ENCODE peak calls at places on chromosomes 1 and 21, in seven cellular contexts. One of them, this sample, is unnamed.

GRCh38 chr1:152185544-152186391 is 26.7 kb upstream of the RPTN start:
- DNase-seq in hepatocyte: peak; percentile 60
- DNase-seq in OCI-LY7: peak; percentile 58
- DNase-seq in MG63: peak; percentile 46
- DNase-seq in GM23248: peak; percentile 85
- DNase-seq in H1: no peak
- DNase-seq in astrocyte: peak; percentile 54
- DNase-seq in this sample: no peak

GRCh38 chr1:6027591-6027990 is 18.1 kb upstream of the KCNAB2 start:
- DNase-seq in hepatocyte: no peak
- DNase-seq in OCI-LY7: no peak
- DNase-seq in MG63: no peak
- DNase-seq in GM23248: no peak
- DNase-seq in H1: no peak
- DNase-seq in astrocyte: no peak
- DNase-seq in this sample: no peak

GRCh38 chr1:226650236-226650841 is 88.7 kb downstream of the ITPKB start:
- DNase-seq in hepatocyte: no peak
- DNase-seq in OCI-LY7: peak; percentile 43
- DNase-seq in MG63: no peak
- DNase-seq in GM23248: no peak
- DNase-seq in H1: no peak
- DNase-seq in astrocyte: no peak
- DNase-seq in this sample: no peak

GRCh38 chr1:246727594-246727993 is 3.4 kb downstream of the SCCPDH start:
- DNase-seq in hepatocyte: no peak
- DNase-seq in OCI-LY7: no peak
- DNase-seq in MG63: no peak
- DNase-seq in GM23248: no peak
- DNase-seq in H1: no peak
- DNase-seq in astrocyte: no peak
- DNase-seq in this sample: no peak

GRCh38 chr1:240415532-240415931 is 196.4 kb downstream of the GREM2 start:
- DNase-seq in hepatocyte: no peak
- DNase-seq in OCI-LY7: no peak
- DNase-seq in MG63: no peak
- DNase-seq in GM23248: peak; percentile 42
- DNase-seq in H1: no peak
- DNase-seq in astrocyte: peak; percentile 27
- DNase-seq in this sample: no peak

GRCh38 chr1:167492509-167492910 is 25.8 kb downstream of the CD247 start:
- DNase-seq in hepatocyte: no peak
- DNase-seq in OCI-LY7: no peak
- DNase-seq in MG63: no peak
- DNase-seq in GM23248: no peak
- DNase-seq in H1: no peak
- DNase-seq in astrocyte: no peak
- DNase-seq in this sample: no peak

GRCh38 chr1:15282810-15283474 is 35.9 kb downstream of the FHAD1 start:
- DNase-seq in hepatocyte: no peak
- DNase-seq in OCI-LY7: no peak
- DNase-seq in MG63: peak; percentile 64
- DNase-seq in GM23248: no peak
- DNase-seq in H1: no peak
- DNase-seq in astrocyte: no peak
- DNase-seq in this sample: no peak

GRCh38 chr21:25639922-25640670 is 1.0 kb downstream of the JAM2 start:
- DNase-seq in hepatocyte: peak; percentile 22
- DNase-seq in OCI-LY7: peak; percentile 0
- DNase-seq in MG63: no peak
- DNase-seq in GM23248: peak; percentile 32
- DNase-seq in H1: no peak
- DNase-seq in astrocyte: no peak
- DNase-seq in this sample: no peak

GRCh38 chr1:42052300-42052699 is 100.9 kb upstream of the GUCA2B start:
- DNase-seq in hepatocyte: no peak
- DNase-seq in OCI-LY7: no peak
- DNase-seq in MG63: no peak
- DNase-seq in GM23248: peak; percentile 26
- DNase-seq in H1: no peak
- DNase-seq in astrocyte: no peak
- DNase-seq in this sample: no peak

GRCh38 chr1:193458628-193459027 is 272.2 kb upstream of the B3GALT2 start:
- DNase-seq in hepatocyte: no peak
- DNase-seq in OCI-LY7: no peak
- DNase-seq in MG63: no peak
- DNase-seq in GM23248: no peak
- DNase-seq in H1: no peak
- DNase-seq in astrocyte: peak; percentile 12
- DNase-seq in this sample: no peak

GRCh38 chr1:39671793-39672550 is at the start of gene NT5C1A:
- DNase-seq in hepatocyte: peak; percentile 49
- DNase-seq in OCI-LY7: no peak
- DNase-seq in MG63: peak; percentile 47
- DNase-seq in GM23248: peak; percentile 46
- DNase-seq in H1: no peak
- DNase-seq in astrocyte: no peak
- DNase-seq in this sample: no peak

GRCh38 chr21:25858328-25858727 is 123.6 kb downstream of the GABPA start:
- DNase-seq in hepatocyte: no peak
- DNase-seq in OCI-LY7: no peak
- DNase-seq in MG63: no peak
- DNase-seq in GM23248: no peak
- DNase-seq in H1: no peak
- DNase-seq in astrocyte: no peak
- DNase-seq in this sample: no peak

GRCh38 chr21:16330340-16331319 is 600.8 kb downstream of the USP25 start:
- DNase-seq in hepatocyte: peak; percentile 85
- DNase-seq in OCI-LY7: peak; percentile 56
- DNase-seq in MG63: no peak
- DNase-seq in GM23248: peak; percentile 82
- DNase-seq in H1: no peak
- DNase-seq in astrocyte: peak; percentile 62
- DNase-seq in this sample: no peak

GRCh38 chr1:26539722-26540121 is 10.2 kb downstream of the RPS6KA1 start:
- DNase-seq in hepatocyte: no peak
- DNase-seq in OCI-LY7: no peak
- DNase-seq in MG63: no peak
- DNase-seq in GM23248: no peak
- DNase-seq in H1: no peak
- DNase-seq in astrocyte: no peak
- DNase-seq in this sample: no peak

GRCh38 chr1:7683521-7683920 is 87.6 kb upstream of the VAMP3 start:
- DNase-seq in hepatocyte: no peak
- DNase-seq in OCI-LY7: no peak
- DNase-seq in MG63: no peak
- DNase-seq in GM23248: no peak
- DNase-seq in H1: no peak
- DNase-seq in astrocyte: no peak
- DNase-seq in this sample: no peak

GRCh38 chr1:15685820-15686219 is 1.7 kb downstream of the PLEKHM2 start:
- DNase-seq in hepatocyte: no peak
- DNase-seq in OCI-LY7: no peak
- DNase-seq in MG63: no peak
- DNase-seq in GM23248: peak; percentile 39
- DNase-seq in H1: no peak
- DNase-seq in astrocyte: no peak
- DNase-seq in this sample: no peak

GRCh38 chr1:216531308-216532239 is 108.3 kb upstream of the USH2A start:
- DNase-seq in hepatocyte: no peak
- DNase-seq in OCI-LY7: no peak
- DNase-seq in MG63: peak; percentile 48
- DNase-seq in GM23248: peak; percentile 36
- DNase-seq in H1: no peak
- DNase-seq in astrocyte: peak; percentile 6
- DNase-seq in this sample: no peak

GRCh38 chr1:10692401-10693021 is 103.9 kb downstream of the CASZ1 start:
- DNase-seq in hepatocyte: peak; percentile 71
- DNase-seq in OCI-LY7: peak; percentile 82
- DNase-seq in MG63: peak; percentile 21
- DNase-seq in GM23248: peak; percentile 10
- DNase-seq in H1: no peak
- DNase-seq in astrocyte: no peak
- DNase-seq in this sample: no peak

GRCh38 chr1:37946703-37947360 is at the start of gene INPP5B:
- DNase-seq in hepatocyte: peak; percentile 91
- DNase-seq in OCI-LY7: peak; percentile 93
- DNase-seq in MG63: peak; percentile 92
- DNase-seq in GM23248: peak; percentile 92
- DNase-seq in H1: peak; percentile 67
- DNase-seq in astrocyte: peak; percentile 77
- DNase-seq in this sample: peak; percentile 46

DNA sequence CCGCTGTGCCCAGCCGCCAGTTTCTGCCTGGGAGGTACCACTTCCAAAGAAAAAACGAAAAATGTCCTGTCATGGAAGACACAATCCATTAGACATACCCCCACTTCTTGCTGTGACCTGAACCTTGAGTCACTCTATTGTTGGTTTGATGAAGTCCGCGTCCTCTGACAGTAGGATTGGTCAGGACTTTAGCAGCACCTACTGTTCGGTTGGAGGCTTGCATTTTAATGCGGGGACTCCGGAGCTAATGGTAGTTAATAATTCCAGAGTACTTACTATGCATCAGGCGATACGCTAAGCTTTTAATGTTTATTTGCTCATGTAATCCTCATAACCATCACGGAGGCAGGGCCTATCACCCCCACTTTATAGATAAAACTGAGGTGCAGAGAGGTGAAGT is 7.9 kb upstream of the ELF3 start:
- DNase-seq in hepatocyte: no peak
- DNase-seq in OCI-LY7: no peak
- DNase-seq in MG63: no peak
- DNase-seq in GM23248: no peak
- DNase-seq in H1: no peak
- DNase-seq in astrocyte: no peak
- DNase-seq in this sample: no peak
- H3K36me3 ChIP-seq in hepatocyte: no peaks in the 10 kb centered on the region
- H3K36me3 ChIP-seq in OCI-LY7: no peaks in the 10 kb centered on the region
- H3K36me3 ChIP-seq in MG63: peaks cover 63% of the 10 kb centered on the region
- H3K36me3 ChIP-seq in GM23248: peaks cover 20% of the 10 kb centered on the region
- H3K36me3 ChIP-seq in H1: peaks cover 44% of the 10 kb centered on the region
- H3K36me3 ChIP-seq in astrocyte: peaks cover 50% of the 10 kb centered on the region
- H3K36me3 ChIP-seq in this sample: peaks cover 30% of the 10 kb centered on the region

GRCh38 chr1:21165632-21166031 is 11.1 kb downstream of the EIF4G3 start:
- DNase-seq in hepatocyte: no peak
- DNase-seq in OCI-LY7: no peak
- DNase-seq in MG63: no peak
- DNase-seq in GM23248: peak; percentile 52
- DNase-seq in H1: no peak
- DNase-seq in astrocyte: no peak
- DNase-seq in this sample: no peak
- H3K36me3 ChIP-seq in hepatocyte: no peaks in the 10 kb centered on the region
- H3K36me3 ChIP-seq in OCI-LY7: peaks cover 61% of the 10 kb centered on the region
- H3K36me3 ChIP-seq in MG63: peaks cover 56% of the 10 kb centered on the region
- H3K36me3 ChIP-seq in GM23248: peaks cover 23% of the 10 kb centered on the region
- H3K36me3 ChIP-seq in H1: peaks cover 4% of the 10 kb centered on the region
- H3K36me3 ChIP-seq in astrocyte: peaks cover 4% of the 10 kb centered on the region
- H3K36me3 ChIP-seq in this sample: peaks cover 1% of the 10 kb centered on the region

GRCh38 chr1:84686203-84686602 is 4.1 kb downstream of the SSX2IP start:
- DNase-seq in hepatocyte: no peak
- DNase-seq in OCI-LY7: no peak
- DNase-seq in MG63: no peak
- DNase-seq in GM23248: no peak
- DNase-seq in H1: no peak
- DNase-seq in astrocyte: no peak
- DNase-seq in this sample: no peak

GRCh38 chr1:84683508-84683907 is 6.8 kb downstream of the SSX2IP start:
- DNase-seq in hepatocyte: no peak
- DNase-seq in OCI-LY7: no peak
- DNase-seq in MG63: no peak
- DNase-seq in GM23248: no peak
- DNase-seq in H1: no peak
- DNase-seq in astrocyte: no peak
- DNase-seq in this sample: no peak

GRCh38 chr1:84677415-84678099 is 12.7 kb downstream of the SSX2IP start:
- DNase-seq in hepatocyte: no peak
- DNase-seq in OCI-LY7: no peak
- DNase-seq in MG63: no peak
- DNase-seq in GM23248: no peak
- DNase-seq in H1: no peak
- DNase-seq in astrocyte: no peak
- DNase-seq in this sample: no peak

GRCh38 chr1:84687703-84688460 is 2.4 kb downstream of the SSX2IP start:
- DNase-seq in hepatocyte: no peak
- DNase-seq in OCI-LY7: peak; percentile 19
- DNase-seq in MG63: no peak
- DNase-seq in GM23248: peak; percentile 65
- DNase-seq in H1: no peak
- DNase-seq in astrocyte: peak; percentile 73
- DNase-seq in this sample: peak; percentile 92

DNA sequence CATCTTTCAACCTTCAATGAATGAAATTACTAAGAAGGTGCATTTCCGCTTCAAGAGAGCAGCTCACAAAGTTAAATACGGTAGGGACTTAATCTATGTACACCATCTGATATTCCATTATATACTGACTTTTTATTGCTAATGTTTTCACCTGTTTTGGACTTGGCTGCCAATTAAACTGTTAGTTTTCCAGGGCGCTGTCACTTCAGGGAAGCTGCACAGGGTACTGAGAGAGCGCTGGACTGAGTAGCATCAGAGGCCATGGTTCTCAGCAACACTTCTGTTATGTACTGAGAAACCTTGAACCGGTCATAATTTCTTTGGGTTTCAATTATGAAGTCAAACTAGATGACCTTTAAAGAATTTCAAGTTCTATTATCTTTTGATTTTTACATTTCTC is 8.2 kb downstream of the SSX2IP start:
- DNase-seq in hepatocyte: no peak
- DNase-seq in OCI-LY7: no peak
- DNase-seq in MG63: no peak
- DNase-seq in GM23248: no peak
- DNase-seq in H1: no peak
- DNase-seq in astrocyte: no peak
- DNase-seq in this sample: no peak
- H3K36me3 ChIP-seq in hepatocyte: no peaks in the 10 kb centered on the region
- H3K36me3 ChIP-seq in OCI-LY7: peaks cover 32% of the 10 kb centered on the region
- H3K36me3 ChIP-seq in MG63: peaks cover 22% of the 10 kb centered on the region
- H3K36me3 ChIP-seq in GM23248: no peaks in the 10 kb centered on the region
- H3K36me3 ChIP-seq in H1: no peaks in the 10 kb centered on the region
- H3K36me3 ChIP-seq in astrocyte: no peaks in the 10 kb centered on the region
- H3K36me3 ChIP-seq in this sample: no peaks in the 10 kb centered on the region

GRCh38 chr1:19909971-19910370 is 13.4 kb downstream of the PLA2G2E start:
- DNase-seq in hepatocyte: no peak
- DNase-seq in OCI-LY7: no peak
- DNase-seq in MG63: no peak
- DNase-seq in GM23248: no peak
- DNase-seq in H1: no peak
- DNase-seq in astrocyte: no peak
- DNase-seq in this sample: no peak
- H3K36me3 ChIP-seq in hepatocyte: peaks cover 4% of the 10 kb centered on the region
- H3K36me3 ChIP-seq in OCI-LY7: peaks cover 91% of the 10 kb centered on the region
- H3K36me3 ChIP-seq in MG63: peaks cover 60% of the 10 kb centered on the region
- H3K36me3 ChIP-seq in GM23248: peaks cover 50% of the 10 kb centered on the region
- H3K36me3 ChIP-seq in H1: peaks cover 73% of the 10 kb centered on the region
- H3K36me3 ChIP-seq in astrocyte: peaks cover 34% of the 10 kb centered on the region
- H3K36me3 ChIP-seq in this sample: peaks cover 27% of the 10 kb centered on the region

DNA sequence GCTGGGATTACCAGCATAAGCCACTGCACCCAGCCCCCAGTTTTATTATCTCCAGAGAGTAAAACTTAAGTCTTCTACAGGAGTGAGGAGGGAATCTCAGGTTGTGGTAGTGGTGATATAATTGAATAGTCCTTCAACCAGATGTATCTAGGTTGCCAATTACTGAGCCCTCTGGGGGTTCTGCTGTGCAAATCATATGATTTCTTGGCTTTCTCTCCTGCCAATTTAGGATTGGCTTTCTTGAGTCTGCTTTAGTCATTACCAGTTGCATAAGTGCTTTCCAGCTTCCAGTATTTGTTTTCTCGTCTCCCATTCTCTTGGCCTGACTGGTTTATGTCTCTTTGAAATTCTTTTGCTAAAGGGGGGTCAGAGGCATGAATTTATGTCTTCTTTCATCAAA is 11.1 kb downstream of the CPT2 start:
- DNase-seq in hepatocyte: no peak
- DNase-seq in OCI-LY7: no peak
- DNase-seq in MG63: no peak
- DNase-seq in GM23248: peak; percentile 59
- DNase-seq in H1: no peak
- DNase-seq in astrocyte: no peak
- DNase-seq in this sample: no peak
- H3K36me3 ChIP-seq in hepatocyte: peaks cover 6% of the 10 kb centered on the region
- H3K36me3 ChIP-seq in OCI-LY7: peaks cover 95% of the 10 kb centered on the region
- H3K36me3 ChIP-seq in MG63: peaks cover 52% of the 10 kb centered on the region
- H3K36me3 ChIP-seq in GM23248: peaks cover 34% of the 10 kb centered on the region
- H3K36me3 ChIP-seq in H1: peaks cover 81% of the 10 kb centered on the region
- H3K36me3 ChIP-seq in astrocyte: peaks cover 39% of the 10 kb centered on the region
- H3K36me3 ChIP-seq in this sample: peaks cover 20% of the 10 kb centered on the region

This sample was measured in BJ.